ENCODE peak calls at places on chromosomes 7 and 10, in four cellular contexts. I, T, J and X are unnamed samples.

GRCh38 chr7:34991938-34992840 is 45.1 kb downstream of the DPY19L1 start:
- DNase-seq in I (no peak), T (no peak), J (peak), X (no peak)

GRCh38 chr10:42428534-42428933 is 209.8 kb downstream of the ZNF33B start:
- DNase-seq in T (peak), I (no peak), J (no peak), X (peak)

GRCh38 chr7:138359891-138360582 is 100.0 kb upstream of the TRIM24 start:
- DNase-seq in J (no peak), I (no peak), T (no peak), X (no peak)

GRCh38 chr10:130928306-130928705 is 383.2 kb downstream of the TCERG1L start:
- DNase-seq in J (no peak), T (no peak), I (no peak), X (no peak)

GRCh38 chr10:63267414-63268138 is 134.4 kb downstream of the NRBF2 start:
- DNase-seq in T (no peak), I (peak), J (no peak), X (peak)

GRCh38 chr7:24052572-24053223 is 231.3 kb upstream of the NPY start:
- DNase-seq in I (no peak), J (no peak), T (no peak), X (no peak)

GRCh38 chr7:159010951-159011820 is 133.5 kb downstream of the VIPR2 start:
- DNase-seq in T (no peak), J (no peak), I (no peak), X (no peak)

GRCh38 chr7:153389261-153389660 is 629.7 kb downstream of the ACTR3B start:
- DNase-seq in T (no peak), I (no peak), J (no peak), X (no peak)

GRCh38 chr10:12391191-12391590 is 41.8 kb downstream of the CAMK1D start:
- DNase-seq in T (no peak), J (no peak), I (no peak), X (no peak)

GRCh38 chr10:115390607-115391006 is 297.4 kb downstream of the ATRNL1 start:
- DNase-seq in T (no peak), I (no peak), J (no peak), X (no peak)

GRCh38 chr7:159046300-159046699 is 98.4 kb downstream of the VIPR2 start:
- DNase-seq in T (no peak), J (no peak), I (no peak), X (no peak)

GRCh38 chr10:35136263-35136815 is 9.7 kb downstream of the CREM start:
- DNase-seq in J (peak), T (no peak), I (no peak), X (no peak)

GRCh38 chr7:7565746-7566650 is 686 bp upstream of the MIOS start:
- DNase-seq in I (peak), T (peak), J (no peak), X (peak)

GRCh38 chr7:140031364-140031763 is 31.4 kb downstream of the PARP12 start:
- DNase-seq in I (no peak), T (peak), J (no peak), X (no peak)

GRCh38 chr10:32065871-32066270 is 9.6 kb upstream of the KIF5B start:
- DNase-seq in J (no peak), T (no peak), I (no peak), X (no peak)

GRCh38 chr10:109894516-109894915 is 28.8 kb downstream of the XPNPEP1 start:
- DNase-seq in T (no peak), I (no peak), J (no peak), X (no peak)

GRCh38 chr10:96576277-96576980 is 10.4 kb downstream of the TM9SF3 start:
- DNase-seq in J (no peak), T (no peak), I (no peak), X (no peak)

GRCh38 chr7:24576171-24577052 is 3.2 kb downstream of the PALS2 start:
- DNase-seq in T (peak), J (peak), I (peak), X (peak)

GRCh38 chr7:128827248-128827958 is 2.8 kb upstream of the FLNC start:
- DNase-seq in I (no peak), T (peak), J (no peak), X (no peak)

GRCh38 chr7:112381311-112382091 is 68.8 kb upstream of the IFRD1 start:
- DNase-seq in T (no peak), I (no peak), J (no peak), X (no peak)

GRCh38 chr7:79820387-79820786 is 314.2 kb upstream of the GNAI1 start:
- DNase-seq in T (peak), J (no peak), I (no peak), X (no peak)

GRCh38 chr10:102620615-102621417 is 23.5 kb upstream of the TRIM8 start:
- DNase-seq in J (no peak), I (no peak), T (no peak), X (no peak)

GRCh38 chr10:17255512-17255911 is 27.5 kb downstream of the VIM start:
- DNase-seq in I (no peak), J (no peak), T (no peak), X (no peak)

GRCh38 chr7:131488361-131488760 is 68.1 kb downstream of the PODXL start:
- DNase-seq in J (no peak), I (no peak), T (no peak), X (no peak)

GRCh38 chr10:103661198-103661950 is 167.9 kb downstream of the NEURL1 start:
- DNase-seq in J (no peak), I (no peak), T (no peak), X (peak)

GRCh38 chr7:114934074-114934473 is 12.2 kb downstream of the MDFIC start:
- DNase-seq in J (no peak), T (no peak), I (no peak), X (no peak)

GRCh38 chr10:606767-607544 is 82.5 kb downstream of the DIP2C start:
- DNase-seq in J (no peak), I (no peak), T (no peak), X (no peak)

GRCh38 chr10:113474756-113475155 is 78.1 kb upstream of the HABP2 start:
- DNase-seq in I (no peak), T (no peak), J (no peak), X (no peak)

GRCh38 chr7:87580636-87581035 is 20.0 kb downstream of the ABCB1 start:
- DNase-seq in T (no peak), I (no peak), J (no peak), X (no peak)

GRCh38 chr7:77415474-77415821 is 701 bp downstream of the GSAP start:
- DNase-seq in T (no peak), J (no peak), I (no peak), X (no peak)

GRCh38 chr7:134643131-134643530 is 3.5 kb upstream of the BPGM start:
- DNase-seq in I (no peak), J (no peak), T (no peak), X (no peak)

GRCh38 chr10:86666538-86666937 is 1.8 kb upstream of the LDB3 start:
- DNase-seq in J (no peak), T (no peak), I (no peak), X (no peak)

GRCh38 chr10:34575882-34576281 is 239.2 kb downstream of the PARD3 start:
- DNase-seq in J (no peak), T (no peak), I (no peak), X (no peak)

GRCh38 chr7:24472093-24472492 is 101.2 kb upstream of the PALS2 start:
- DNase-seq in J (no peak), I (no peak), T (no peak), X (no peak)

GRCh38 chr7:15954671-15955354 is 268.3 kb upstream of the MEOX2 start:
- DNase-seq in J (no peak), I (no peak), T (no peak), X (no peak)

GRCh38 chr10:44576715-44577191 is 191.9 kb upstream of the CXCL12 start:
- DNase-seq in T (no peak), I (no peak), J (no peak), X (no peak)

GRCh38 chr7:10537764-10538163 is 435.9 kb upstream of the PHF14 start:
- DNase-seq in I (no peak), J (no peak), T (no peak), X (no peak)
- TF ChIP-seq PBX3 in I (no peak), J (no peak), T (no peak), X (no peak)

GRCh38 chr7:11710392-11710791 is 121.6 kb downstream of the THSD7A start:
- DNase-seq in J (no peak), I (no peak), T (no peak), X (no peak)

GRCh38 chr7:11713352-11713751 is 118.6 kb downstream of the THSD7A start:
- DNase-seq in I (no peak), T (no peak), J (no peak), X (no peak)

GRCh38 chr7:11716185-11716584 is 115.8 kb downstream of the THSD7A start:
- DNase-seq in T (no peak), J (no peak), I (no peak), X (no peak)

GRCh38 chr7:11714205-11714604 is 117.8 kb downstream of the THSD7A start:
- DNase-seq in T (no peak), J (no peak), I (no peak), X (no peak)

DNA sequence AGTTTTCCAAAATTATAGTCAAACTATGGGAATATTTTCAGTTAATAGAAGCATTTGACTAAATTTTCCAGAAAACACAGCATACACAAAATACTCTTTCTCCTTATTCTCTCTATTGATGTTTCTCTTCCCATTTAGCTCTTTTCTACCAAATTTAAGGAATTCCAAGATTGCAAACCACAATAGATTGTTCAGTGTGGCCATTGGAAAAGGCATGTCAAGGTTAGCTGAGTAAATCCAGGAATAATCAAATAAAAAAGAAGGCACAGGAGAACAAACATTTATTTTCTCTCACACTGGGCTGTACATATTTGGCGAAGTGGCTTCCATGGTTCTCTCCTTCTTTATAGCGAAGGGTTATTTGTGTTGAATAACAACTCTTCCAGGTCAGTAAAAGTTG is 117.3 kb downstream of the THSD7A start:
- DNase-seq in J (no peak), I (no peak), T (no peak), X (no peak)
- TF ChIP-seq PBX3 in J (no peak), I (no peak), T (no peak), X (no peak)

DNA sequence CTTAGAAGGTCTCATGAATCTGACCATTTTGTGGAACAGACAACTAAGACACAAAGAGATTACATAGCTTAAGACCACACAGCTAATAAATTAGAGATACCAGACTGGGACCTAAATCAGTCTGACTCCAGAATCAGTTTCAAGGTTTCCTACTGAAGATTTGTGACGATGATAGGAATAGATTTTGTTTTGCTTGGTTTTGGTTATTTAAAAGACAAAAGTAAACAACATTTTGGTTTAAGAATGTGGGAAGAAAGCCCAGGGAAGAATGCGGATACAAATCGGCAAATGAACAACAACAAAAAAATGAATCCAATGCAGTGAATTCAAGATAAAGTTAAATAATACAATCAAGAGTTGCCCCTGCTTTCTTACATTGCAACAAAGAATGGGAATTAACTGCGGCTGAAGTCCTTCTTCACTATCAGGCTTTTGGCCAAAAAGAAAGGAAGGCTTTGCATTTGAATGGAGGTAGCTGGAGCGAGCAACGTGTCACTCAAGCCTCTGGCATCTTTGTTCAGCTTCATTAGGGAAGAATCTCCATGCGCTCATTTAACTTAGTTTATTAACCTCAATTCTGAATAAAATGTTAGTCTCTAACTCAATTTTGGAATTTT is 210.8 kb downstream of the ADAM12 start:
- DNase-seq in J (no peak), T (no peak), I (no peak), X (no peak)
- TF ChIP-seq PBX3 in J (no peak), T (no peak), I (no peak), X (no peak)

DNA sequence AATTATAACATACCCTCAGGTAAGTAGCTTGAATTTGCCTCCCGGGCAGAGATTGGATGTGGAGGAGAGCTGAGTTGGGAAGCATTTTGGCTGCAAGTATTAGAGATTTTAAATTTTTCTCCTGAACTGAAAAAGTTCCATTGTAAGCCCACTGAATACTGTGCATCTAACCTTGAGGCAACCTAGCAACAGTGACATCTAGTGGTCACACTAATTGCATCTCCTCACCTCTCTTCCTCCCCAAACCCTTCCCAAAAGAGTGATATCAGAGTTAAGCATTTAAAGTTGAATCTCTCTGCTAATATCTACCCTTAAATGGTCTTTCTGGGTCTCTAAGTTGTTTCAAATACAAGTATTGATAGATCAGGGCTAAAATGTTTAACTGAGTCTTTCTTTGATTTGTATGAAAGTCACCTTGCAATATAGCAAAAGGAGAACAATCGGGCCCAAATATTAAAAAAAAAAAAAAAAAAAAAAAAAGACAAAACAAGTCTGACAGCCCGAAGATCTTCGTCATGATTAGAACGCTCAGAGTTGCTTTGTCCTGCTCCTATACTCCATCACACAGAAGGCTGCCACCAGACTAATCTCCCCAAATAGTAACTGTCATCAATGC is 40.4 kb upstream of the DLX5 start:
- DNase-seq in I (peak), J (no peak), T (peak), X (peak)
- TF ChIP-seq PBX3 in I (no peak), J (no peak), T (no peak), X (no peak)

DNA sequence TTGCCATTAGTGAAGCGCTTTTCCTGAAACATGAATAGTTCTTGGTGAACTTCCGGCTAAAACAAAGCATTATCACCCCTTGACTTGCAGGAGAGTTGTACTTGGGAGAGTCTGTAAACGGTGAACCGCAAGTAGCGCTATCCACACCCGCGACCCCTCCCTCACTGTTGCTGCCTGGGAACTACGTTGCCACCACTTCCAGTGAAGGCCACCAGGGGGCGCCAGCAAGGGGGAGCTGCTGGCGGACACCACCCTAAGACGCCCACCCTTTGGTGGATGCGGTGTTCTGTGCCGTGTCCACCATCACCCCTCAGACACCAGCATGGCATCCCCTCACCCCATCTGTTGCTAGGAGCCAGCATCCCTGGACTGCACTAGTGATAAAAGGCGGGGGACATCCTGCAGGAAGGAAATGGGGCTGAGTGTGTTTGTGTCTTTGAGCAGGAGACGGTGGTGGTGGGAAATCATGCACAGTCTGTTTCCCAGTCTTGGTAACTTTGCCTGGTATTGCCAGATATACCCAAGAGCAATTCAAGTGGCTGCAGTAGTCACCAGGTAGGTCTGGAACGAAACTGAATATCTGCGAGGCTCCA is 298.2 kb downstream of the FRMD4A start:
- DNase-seq in J (no peak), T (peak), I (no peak), X (no peak)
- TF ChIP-seq PBX3 in J (no peak), T (no peak), I (no peak), X (no peak)

DNA sequence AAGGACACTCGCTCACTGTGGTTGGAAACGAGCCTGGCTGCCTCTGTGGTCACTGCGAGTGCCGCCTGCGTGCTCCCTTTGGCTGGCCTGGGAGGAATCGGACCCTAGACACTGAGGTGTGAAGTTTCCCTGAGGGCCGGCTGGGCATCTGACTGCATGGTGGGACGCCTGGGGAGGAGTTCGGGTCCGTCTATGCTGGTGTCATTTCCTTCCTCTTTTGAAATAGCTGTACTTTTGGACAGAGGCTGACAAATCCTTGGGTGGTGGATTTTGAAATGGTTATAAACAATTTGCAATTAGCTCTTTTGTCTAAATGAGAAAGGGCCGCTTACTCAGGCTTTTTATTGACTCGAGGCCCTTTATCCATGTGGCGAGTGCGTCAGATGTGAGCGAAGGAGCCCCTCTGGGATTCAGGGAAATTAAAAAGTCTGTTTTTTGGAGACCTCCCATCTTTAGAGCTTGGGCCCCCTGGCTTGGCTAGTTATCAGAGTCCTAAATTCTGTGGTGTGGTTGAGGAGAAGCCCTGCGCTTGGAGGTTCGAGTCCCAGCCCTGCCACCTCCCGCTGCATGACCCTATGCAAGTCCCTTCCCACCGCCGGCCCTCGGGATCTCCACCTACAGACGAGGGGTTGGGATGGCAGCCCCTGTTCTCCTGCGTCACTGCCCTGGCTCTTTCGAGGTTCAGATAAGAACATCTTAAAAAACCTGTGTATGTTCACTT is 147.1 kb downstream of the RGS10 start:
- DNase-seq in T (no peak), I (no peak), J (no peak), X (no peak)
- TF ChIP-seq PBX3 in T (no peak), I (no peak), J (no peak), X (no peak)

GRCh38 chr7:136055266-136055665 is 78.1 kb upstream of the MTPN start:
- DNase-seq in T (no peak), J (no peak), I (no peak), X (peak)
- TF ChIP-seq PBX3 in T (no peak), J (no peak), I (no peak), X (no peak)

DNA sequence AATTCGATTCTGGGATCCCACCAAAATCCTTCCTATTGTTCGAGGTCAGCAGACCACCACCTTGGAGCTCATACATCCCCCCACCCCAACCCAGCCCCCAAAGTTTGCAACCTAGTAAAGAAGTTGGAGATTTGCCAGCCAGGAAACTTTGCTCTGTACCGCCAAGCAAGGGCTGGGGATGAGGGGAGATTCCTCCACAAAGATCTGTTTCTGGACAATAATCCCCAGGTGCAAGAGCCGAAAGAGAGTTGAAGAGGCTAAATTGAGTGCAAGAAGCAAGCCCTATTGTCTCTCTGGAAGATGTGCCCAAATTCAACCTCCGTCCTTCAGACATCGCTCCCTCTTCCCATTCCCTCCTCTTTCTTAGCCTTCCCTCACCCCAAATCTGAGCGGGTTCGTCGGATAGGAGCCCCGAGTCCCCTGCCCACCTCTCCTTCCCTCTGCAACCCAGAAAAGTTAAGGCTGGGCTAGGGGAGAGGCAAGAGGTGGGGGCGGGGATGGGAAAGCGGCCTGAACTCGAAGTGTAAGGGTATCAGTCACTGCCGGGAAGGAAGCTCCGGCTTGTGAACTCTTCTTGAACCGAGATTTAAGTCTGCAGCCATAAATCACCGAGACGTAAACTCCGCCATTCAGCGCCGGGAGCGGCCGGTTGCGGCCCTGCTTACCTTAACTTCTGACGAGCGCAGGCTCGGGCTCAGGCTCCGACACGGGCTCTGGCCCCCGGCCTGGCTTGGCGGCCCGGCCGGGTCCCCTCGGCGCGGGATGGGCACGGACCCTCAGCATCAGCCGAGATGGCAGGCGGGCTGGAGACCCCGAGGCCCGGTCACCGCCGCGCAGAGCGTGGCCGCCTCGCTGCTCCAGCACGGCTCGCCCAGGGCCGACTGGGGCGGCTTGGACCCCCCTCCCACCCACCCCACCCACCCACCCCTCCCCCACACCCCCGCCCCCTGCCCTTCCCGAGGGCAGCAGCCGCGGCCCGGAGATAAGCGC is 10.8 kb upstream of the HOXA2 start:
- DNase-seq in J (no peak), I (peak), T (peak), X (no peak)
- TF ChIP-seq PBX3 in J (no peak), I (peak), T (no peak), X (no peak)

GRCh38 chr10:105964009-105964408 is 1200.5 kb downstream of the SORCS1 start:
- DNase-seq in I (no peak), J (no peak), T (no peak), X (no peak)
- TF ChIP-seq PBX3 in I (no peak), J (no peak), T (no peak), X (no peak)